ENCODE peak calls at places on chromosomes 5 and 9, in eight cellular contexts. Q, J, W, D, H, E, I and P are unnamed samples.
A peak's percentile ranks its signal among the peaks of the same experiment; 100 is the strongest.

GRCh38 chr5:113193311-113193978 is 216.8 kb downstream of the DCP2 start:
- DNase-seq in Q (no peak), E (no peak), H (no peak), I (no peak), D (no peak), W (no peak), J (no peak), P (no peak)

GRCh38 chr5:33526755-33527154 is 86.0 kb downstream of the TARS1 start:
- DNase-seq in H (no peak), W (no peak), E (no peak), J (peak; percentile 80), Q (no peak), I (no peak), D (no peak), P (peak; percentile 5)

GRCh38 chr5:74394543-74394923 is 246.0 kb downstream of the ENC1 start:
- DNase-seq in I (no peak), Q (no peak), W (no peak), D (no peak), J (no peak), E (no peak), H (no peak), P (no peak)

GRCh38 chr9:89171231-89171630 is 7.4 kb downstream of the SHC3 start:
- DNase-seq in E (no peak), H (no peak), I (no peak), D (no peak), W (no peak), Q (no peak), J (no peak), P (peak; percentile 56)

GRCh38 chr5:143561248-143561647 is 157.8 kb upstream of the NR3C1 start:
- DNase-seq in D (no peak), H (no peak), I (no peak), Q (no peak), W (no peak), J (peak; percentile 53), E (no peak), P (no peak)

GRCh38 chr5:130279386-130279785 is 375.1 kb downstream of the CHSY3 start:
- DNase-seq in Q (no peak), E (no peak), D (no peak), W (no peak), H (no peak), I (no peak), J (no peak), P (no peak)

GRCh38 chr5:173781432-173781825 is 106.7 kb upstream of the CPEB4 start:
- DNase-seq in J (no peak), W (no peak), H (no peak), Q (peak; percentile 70), D (no peak), E (no peak), I (no peak), P (no peak)

GRCh38 chr9:129552064-129552463 is 68.8 kb downstream of the C9orf50 start:
- DNase-seq in W (peak; percentile 56), E (no peak), H (no peak), J (no peak), Q (no peak), I (no peak), D (no peak), P (peak; percentile 30)

GRCh38 chr5:97455996-97456395 is 272.9 kb upstream of the RIOK2 start:
- DNase-seq in I (no peak), H (no peak), E (no peak), Q (no peak), J (no peak), D (no peak), W (no peak), P (no peak)

GRCh38 chr5:17190242-17190778 is 27.1 kb upstream of the BASP1 start:
- DNase-seq in I (peak; percentile 46), E (no peak), D (peak; percentile 47), Q (peak; percentile 66), W (no peak), J (peak; percentile 55), H (no peak), P (peak; percentile 17)

GRCh38 chr5:54533541-54534179 is 16.1 kb downstream of the SNX18 start:
- DNase-seq in H (no peak), I (no peak), Q (no peak), E (no peak), D (peak; percentile 42), J (peak; percentile 43), W (no peak), P (peak; percentile 76)

GRCh38 chr5:56075361-56075760 is 80.6 kb upstream of the IL6ST start:
- DNase-seq in H (peak; percentile 57), I (no peak), D (peak; percentile 48), E (peak; percentile 64), W (peak; percentile 86), J (peak; percentile 51), Q (no peak), P (peak; percentile 10)
- TF ChIP-seq CTCF in H (no peak), I (no peak), D (no peak), E (no peak), W (no peak), J (no peak), Q (no peak), P (no peak)

DNA sequence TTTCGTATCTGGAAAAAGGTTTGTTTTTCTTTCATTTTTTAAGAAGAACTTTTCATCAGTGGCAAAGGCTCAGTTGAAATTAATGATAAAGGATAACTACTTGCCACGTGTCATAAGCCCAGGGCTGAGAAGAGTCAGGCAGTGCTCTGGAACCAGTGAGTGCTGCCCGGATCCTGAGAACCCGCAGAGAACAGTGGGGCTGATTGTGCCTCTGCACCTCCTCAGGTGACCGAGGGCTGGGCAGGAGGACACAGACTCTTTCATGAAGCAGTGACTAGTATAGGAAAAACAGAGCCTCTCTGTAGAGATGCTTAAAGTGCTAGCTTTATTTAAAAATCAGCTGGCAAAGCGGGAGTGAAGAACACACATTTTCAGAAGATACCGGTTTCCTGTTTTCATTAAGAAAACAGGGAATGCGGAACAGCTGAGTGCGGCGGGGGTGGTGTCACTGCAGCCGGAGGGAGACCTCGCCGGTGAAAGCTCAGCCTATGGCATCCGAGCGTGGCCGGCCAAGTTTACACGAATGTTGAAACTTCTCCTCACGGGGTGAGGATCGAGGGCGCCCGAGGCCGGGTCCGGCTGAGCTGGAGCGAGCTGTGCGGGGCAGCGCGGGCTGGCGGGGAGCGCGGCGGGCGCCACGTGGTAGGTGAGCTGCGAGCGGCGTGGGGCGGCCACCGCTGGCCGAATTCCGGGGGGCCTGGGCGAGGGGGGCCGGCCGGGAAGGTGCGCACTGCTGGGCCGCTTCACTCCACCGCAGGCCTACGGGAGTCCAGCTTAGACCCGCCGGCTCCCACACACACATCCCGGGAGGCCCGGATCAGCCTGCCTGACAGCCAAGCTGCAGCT is 134.7 kb upstream of the DMRT1 start:
- DNase-seq in J (peak; percentile 75), D (peak; percentile 81), W (peak; percentile 89), Q (no peak), H (peak; percentile 76), E (peak; percentile 73), I (no peak), P (peak; percentile 82)
- TF ChIP-seq POLR2A in J (peak; percentile 58), D (no peak), W (no peak), Q (no peak), H (no peak), E (no peak), I (no peak), P (peak; percentile 87)

GRCh38 chr9:127450170-127450830 is 906 bp downstream of the RPL12 start:
- DNase-seq in I (no peak), D (no peak), H (no peak), J (no peak), W (no peak), E (no peak), Q (peak; percentile 27), P (no peak)

GRCh38 chr9:127449332-127449966 is 1.8 kb downstream of the RPL12 start:
- DNase-seq in W (no peak), H (no peak), J (no peak), Q (no peak), I (no peak), D (no peak), E (no peak), P (no peak)

GRCh38 chr9:127451681-127452480 is 571 bp downstream of the LRSAM1 start:
- DNase-seq in H (peak; percentile 62), D (peak; percentile 51), W (peak; percentile 79), I (no peak), Q (peak; percentile 75), J (peak; percentile 50), E (peak; percentile 62), P (peak; percentile 64)

GRCh38 chr9:127452481-127453092 is 1.3 kb downstream of the LRSAM1 start:
- DNase-seq in I (no peak), W (peak; percentile 78), H (peak; percentile 79), E (peak; percentile 90), D (peak; percentile 43), J (peak; percentile 93), Q (no peak), P (peak; percentile 71)

GRCh38 chr9:127450831-127451680 is at the start of the genes LRSAM1 and RPL12:
- DNase-seq in H (peak; percentile 99), W (peak; percentile 97), J (peak; percentile 97), I (peak; percentile 88), E (peak; percentile 98), Q (peak; percentile 97), D (peak; percentile 98), P (peak; percentile 96)
- H3K4me3 ChIP-seq in H (peak within 1 kb of the TSS; percentile 65), W (peak within 1 kb of the TSS; percentile 94), J (peak within 1 kb of the TSS; percentile 61), I (peak within 1 kb of the TSS; percentile 98), E (peak within 1 kb of the TSS; percentile 90), Q (peak within 1 kb of the TSS; percentile 98), D (peak within 1 kb of the TSS; percentile 85), P (peak within 1 kb of the TSS; percentile 78)

GRCh38 chr5:145863005-145863404 is 9.8 kb downstream of the GRXCR2 start:
- DNase-seq in I (no peak), Q (no peak), E (no peak), D (no peak), J (no peak), W (no peak), H (no peak), P (no peak)

GRCh38 chr5:145858929-145859328 is 13.9 kb downstream of the GRXCR2 start:
- DNase-seq in H (no peak), Q (no peak), J (no peak), D (no peak), I (no peak), E (no peak), W (no peak), P (no peak)

GRCh38 chr5:145859451-145859850 is 13.4 kb downstream of the GRXCR2 start:
- DNase-seq in W (no peak), Q (no peak), J (no peak), E (no peak), I (no peak), D (no peak), H (no peak), P (no peak)

GRCh38 chr5:145856285-145856818 is 16.5 kb downstream of the GRXCR2 start:
- DNase-seq in I (no peak), J (peak; percentile 25), W (peak; percentile 66), D (peak; percentile 51), E (peak; percentile 43), Q (no peak), H (peak; percentile 55), P (peak; percentile 51)

GRCh38 chr5:145859897-145860296 is 12.9 kb downstream of the GRXCR2 start:
- DNase-seq in H (no peak), Q (no peak), W (no peak), D (no peak), E (no peak), J (no peak), I (no peak), P (no peak)
- TF ChIP-seq CTCF in H (peak; percentile 39), Q (no peak), W (no peak), D (no peak), E (no peak), J (no peak), I (peak; percentile 53), P (no peak)

GRCh38 chr5:180071418-180072255 is at the start of gene RNF130:
- DNase-seq in W (peak; percentile 93), Q (peak; percentile 95), D (peak; percentile 92), I (peak; percentile 77), H (peak; percentile 96), E (peak; percentile 97), J (peak; percentile 95), P (peak; percentile 96)
- TF ChIP-seq POLR2A in W (no peak), Q (peak; percentile 85), D (peak; percentile 58), I (peak; percentile 45), H (peak; percentile 61), E (no peak), J (peak; percentile 84), P (no peak)